ENCODE peak calls at places on chromosome 19, in seven cellular contexts. X is GM23338; I is naive thymus-derived CD8-positive, alpha-beta T cell; A is iris pigment epithelial cell; W is Peyer's patch; V is foreskin fibroblast; G is HS-27A. K is an unnamed sample.

GRCh38 chr19:33134571-33135041 is 2.7 kb downstream of the WDR88 start:
- DNase-seq in X (peak), I (peak), A (no peak), W (no peak), V (no peak), G (no peak), K (peak)

GRCh38 chr19:53864308-53864836 is 3.3 kb upstream of the MYADM start:
- DNase-seq in X (no peak), I (no peak), A (no peak), W (no peak), V (no peak), G (no peak), K (no peak)

GRCh38 chr19:46372901-46373572 is 26.1 kb downstream of the PPP5C start:
- DNase-seq in X (peak), I (no peak), A (peak), W (no peak), V (peak), G (no peak), K (no peak)

GRCh38 chr19:13932911-13933393 is 5.3 kb downstream of the PODNL1 start:
- DNase-seq in X (peak), I (no peak), A (no peak), W (peak), V (no peak), G (no peak), K (no peak)

GRCh38 chr19:43476606-43477005 is 11.2 kb upstream of the LYPD3 start:
- DNase-seq in X (no peak), I (no peak), A (peak), W (no peak), V (peak), G (peak), K (no peak)

GRCh38 chr19:7763696-7764095 is 653 bp downstream of the CLEC4M start:
- DNase-seq in X (no peak), I (no peak), A (no peak), W (no peak), V (no peak), G (no peak), K (no peak)

GRCh38 chr19:35206379-35206778 is 22.2 kb downstream of the FAM187B start:
- DNase-seq in X (no peak), I (peak), A (no peak), W (no peak), V (no peak), G (no peak), K (no peak)

GRCh38 chr19:22608441-22608840 is 25.7 kb upstream of the ZNF492 start:
- DNase-seq in X (no peak), I (no peak), A (no peak), W (no peak), V (no peak), G (no peak), K (no peak)

GRCh38 chr19:3268763-3269162 is 44.3 kb downstream of the CELF5 start:
- DNase-seq in X (no peak), I (no peak), A (no peak), W (no peak), V (no peak), G (no peak), K (no peak)

GRCh38 chr19:6217752-6218403 is 61.9 kb downstream of the MLLT1 start:
- DNase-seq in X (no peak), I (peak), A (no peak), W (no peak), V (no peak), G (no peak), K (no peak)

GRCh38 chr19:54704928-54705327 is 19.3 kb upstream of the KIR3DL3 start:
- DNase-seq in X (no peak), I (no peak), A (no peak), W (no peak), V (no peak), G (no peak), K (no peak)

GRCh38 chr19:7101498-7102253 is 32.2 kb downstream of the ZNF557 start:
- DNase-seq in X (no peak), I (no peak), A (no peak), W (no peak), V (no peak), G (no peak), K (no peak)

GRCh38 chr19:41930926-41931592 is 2.8 kb upstream of the ERFL start:
- DNase-seq in X (peak), I (no peak), A (no peak), W (no peak), V (no peak), G (no peak), K (no peak)

GRCh38 chr19:54062643-54063042 is 1.1 kb downstream of the VSTM1 start:
- DNase-seq in X (no peak), I (no peak), A (no peak), W (no peak), V (no peak), G (no peak), K (no peak)

GRCh38 chr19:1538978-1539377 is 15.1 kb downstream of the PLK5 start:
- DNase-seq in X (no peak), I (no peak), A (no peak), W (no peak), V (no peak), G (no peak), K (no peak)

GRCh38 chr19:9622531-9622930 is 1.5 kb upstream of the ZNF561 start:
- DNase-seq in X (no peak), I (no peak), A (no peak), W (no peak), V (no peak), G (no peak), K (no peak)

GRCh38 chr19:46299004-46299509 is 2.2 kb downstream of the HIF3A start:
- DNase-seq in X (no peak), I (no peak), A (peak), W (peak), V (peak), G (peak), K (peak)

GRCh38 chr19:28234637-28235036 is 978.3 kb downstream of the UQCRFS1 start:
- DNase-seq in X (peak), I (no peak), A (no peak), W (no peak), V (peak), G (no peak), K (no peak)

K was measured in mucosa of descending colon.